ENCODE peak calls at places on chromosomes 11 and 22, in five cellular contexts. J is GM03348, P is T-cell, M is AG20443, H is nucleus accumbens. O is an unnamed sample.
A peak's percentile ranks its signal among the peaks of the same experiment; 100 is the strongest.

GRCh38 chr11:92322225-92322624 is 97.6 kb downstream of the FAT3 start:
- DNase-seq in P (no peak), H (no peak), M (no peak), J (peak; percentile 31), O (no peak)

GRCh38 chr11:59102259-59102765 is 4.7 kb upstream of the FAM111B start:
- DNase-seq in M (peak; percentile 72), H (peak; percentile 1), P (no peak), J (peak; percentile 65), O (peak; percentile 35)

GRCh38 chr22:22553735-22554134 is 5.3 kb downstream of the PRAME start:
- DNase-seq in J (no peak), P (no peak), H (no peak), M (no peak), O (no peak)

GRCh38 chr11:1533342-1533725 is 38.7 kb downstream of the DUSP8 start:
- DNase-seq in J (no peak), H (no peak), P (no peak), M (no peak), O (no peak)

GRCh38 chr11:13718394-13718793 is 49.9 kb downstream of the FAR1 start:
- DNase-seq in H (no peak), J (no peak), M (no peak), P (no peak), O (no peak)

GRCh38 chr11:110951041-110951440 is 238.8 kb upstream of the ARHGAP20 start:
- DNase-seq in M (no peak), J (no peak), H (no peak), P (no peak), O (no peak)

GRCh38 chr11:61454520-61454919 is 24.6 kb downstream of the SDHAF2 start:
- DNase-seq in M (no peak), H (no peak), J (no peak), P (no peak), O (no peak)

GRCh38 chr11:105861225-105861624 is 160.8 kb downstream of the MSANTD4 start:
- DNase-seq in M (no peak), H (no peak), P (no peak), J (no peak), O (no peak)

GRCh38 chr11:65390099-65390941 is 3.9 kb downstream of the FRMD8 start:
- DNase-seq in M (peak; percentile 45), H (no peak), P (no peak), J (peak; percentile 63), O (peak; percentile 49)

GRCh38 chr11:3849297-3849874 is 6.1 kb upstream of the STIM1 start:
- DNase-seq in M (peak; percentile 55), H (no peak), P (no peak), J (peak; percentile 61), O (no peak)

GRCh38 chr11:398826-399225 is 4.8 kb downstream of the PKP3 start:
- DNase-seq in M (no peak), H (no peak), J (peak; percentile 29), P (no peak), O (no peak)

GRCh38 chr11:125331357-125331756 is 164.7 kb downstream of the FEZ1 start:
- DNase-seq in M (no peak), J (no peak), P (no peak), H (no peak), O (no peak)

GRCh38 chr11:110759972-110760381 is 47.7 kb upstream of the ARHGAP20 start:
- DNase-seq in M (no peak), J (no peak), H (no peak), P (no peak), O (no peak)

GRCh38 chr11:125062931-125063428 is at the start of gene SLC37A2:
- DNase-seq in H (no peak), J (peak; percentile 92), P (peak; percentile 20), M (peak; percentile 95), O (peak; percentile 51)

GRCh38 chr11:91248199-91248807 is 976.3 kb upstream of the FAT3 start:
- DNase-seq in J (peak; percentile 2), P (no peak), M (no peak), H (no peak), O (no peak)

GRCh38 chr11:72430743-72431570 is 3.4 kb downstream of the CLPB start:
- DNase-seq in P (no peak), M (peak; percentile 81), J (peak; percentile 82), H (no peak), O (no peak)

GRCh38 chr11:124865181-124865901 is at the start of gene ROBO3:
- DNase-seq in J (no peak), P (no peak), H (no peak), M (no peak), O (no peak)

GRCh38 chr11:47172740-47173139 is 3.9 kb downstream of the ARFGAP2 start:
- DNase-seq in P (no peak), J (no peak), M (no peak), H (no peak), O (no peak)

GRCh38 chr11:120546312-120547205 is 35.0 kb downstream of the GRIK4 start:
- DNase-seq in H (no peak), P (no peak), J (peak; percentile 93), M (peak; percentile 91), O (no peak)

GRCh38 chr11:64036081-64037026 is 623 bp downstream of the FLRT1 start:
- DNase-seq in P (no peak), J (peak; percentile 77), M (peak; percentile 76), H (peak; percentile 52), O (no peak)

GRCh38 chr11:35649984-35650383 is 12.6 kb upstream of the TRIM44 start:
- DNase-seq in M (peak; percentile 30), P (no peak), H (no peak), J (no peak), O (no peak)

GRCh38 chr22:39520874-39521857 is 804 bp downstream of the ATF4 start:
- DNase-seq in H (no peak), M (peak; percentile 82), P (no peak), J (peak; percentile 88), O (peak; percentile 69)

GRCh38 chr22:19943665-19944026 is 2.0 kb upstream of the TXNRD2 start:
- DNase-seq in H (no peak), P (no peak), M (peak; percentile 76), J (peak; percentile 77), O (no peak)

GRCh38 chr11:64086263-64086938 is 50.7 kb downstream of the FLRT1 start:
- DNase-seq in M (peak; percentile 59), H (no peak), J (peak; percentile 57), P (no peak), O (peak; percentile 19)

GRCh38 chr11:86108146-86108545 is 39.3 kb upstream of the PICALM start:
- DNase-seq in H (no peak), M (no peak), P (no peak), J (no peak), O (no peak)

GRCh38 chr22:24728790-24729637 is 45.5 kb downstream of the PIWIL3 start:
- DNase-seq in M (no peak), H (peak; percentile 31), J (no peak), P (no peak), O (no peak)

GRCh38 chr22:19876941-19877625 is 22.4 kb upstream of the GNB1L start:
- DNase-seq in M (no peak), J (no peak), H (no peak), P (no peak), O (peak; percentile 36)

GRCh38 chr11:117945047-117945820 is 16.0 kb upstream of the TMPRSS13 start:
- DNase-seq in P (no peak), J (no peak), H (no peak), M (peak; percentile 1), O (no peak)

GRCh38 chr22:39176673-39177455 is 24.4 kb upstream of the CBX7 start:
- DNase-seq in M (no peak), J (no peak), P (no peak), H (no peak), O (no peak)

GRCh38 chr11:74650498-74650897 is 58.1 kb downstream of the POLD3 start:
- DNase-seq in H (no peak), P (no peak), M (peak; percentile 11), J (peak; percentile 67), O (no peak)

GRCh38 chr11:119373917-119374631 is 7.4 kb downstream of the USP2 start:
- DNase-seq in P (no peak), J (peak; percentile 84), M (peak; percentile 80), H (peak; percentile 75), O (peak; percentile 73)

GRCh38 chr22:29353860-29354259 is 34.5 kb downstream of the AP1B1 start:
- DNase-seq in P (no peak), M (no peak), J (no peak), H (no peak), O (no peak)

GRCh38 chr22:12601870-12602779 is 2925.9 kb upstream of the OR11H1 start:
- DNase-seq in P (no peak), J (peak; percentile 9), M (peak; percentile 3), H (no peak), O (no peak)

GRCh38 chr11:6354651-6355485 is 34.6 kb upstream of the CAVIN3 start:
- DNase-seq in P (no peak), M (no peak), J (no peak), H (no peak), O (no peak)

GRCh38 chr11:129950319-129951034 is 52.2 kb downstream of the PRDM10 start:
- DNase-seq in H (no peak), P (no peak), M (no peak), J (no peak), O (no peak)

GRCh38 chr22:34736081-34736480 is 329.9 kb upstream of the ISX start:
- DNase-seq in H (no peak), J (no peak), P (no peak), M (no peak), O (no peak)

GRCh38 chr11:119338318-119338890 is 2.3 kb downstream of the C1QTNF5 start:
- DNase-seq in M (peak; percentile 84), J (peak; percentile 91), P (no peak), H (peak; percentile 66), O (no peak)